ENCODE peak calls at places on chromosome 18, in ten cellular contexts. M, G, X, J, E, N, C, H, V and I are unnamed samples.

GRCh38 chr18:80247403-80247916 is at the start of gene PARD6G:
- DNase-seq in M (peak; percentile 38), G (peak; percentile 86), X (peak; percentile 59), J (peak; percentile 69), E (peak; percentile 96), N (peak; percentile 87), C (peak; percentile 65), H (peak; percentile 71), V (peak; percentile 12), I (peak; percentile 93)

GRCh38 chr18:36265035-36265434 is 32.5 kb upstream of the FHOD3 start:
- DNase-seq in M (no peak), G (no peak), X (peak; percentile 8), J (no peak), E (no peak), N (no peak), C (no peak), H (no peak), V (no peak), I (no peak)

GRCh38 chr18:76383636-76384035 is 111.4 kb downstream of the ZNF516 start:
- DNase-seq in M (no peak), G (no peak), X (no peak), J (no peak), E (no peak), N (no peak), C (no peak), H (no peak), V (no peak), I (no peak)

GRCh38 chr18:730692-731091 is 18.3 kb upstream of the ENOSF1 start:
- DNase-seq in M (no peak), G (no peak), X (no peak), J (no peak), E (no peak), N (no peak), C (no peak), H (no peak), V (no peak), I (no peak)

GRCh38 chr18:8948471-8949149 is 153.9 kb upstream of the NDUFV2 start:
- DNase-seq in M (peak; percentile 42), G (no peak), X (peak; percentile 88), J (peak; percentile 3), E (peak; percentile 74), N (no peak), C (peak; percentile 60), H (no peak), V (no peak), I (no peak)

GRCh38 chr18:48889115-48889941 is 61.4 kb downstream of the SMAD7 start:
- DNase-seq in M (no peak), G (peak; percentile 70), X (no peak), J (no peak), E (peak; percentile 48), N (peak; percentile 83), C (no peak), H (peak; percentile 25), V (no peak), I (peak; percentile 89)

GRCh38 chr18:12592597-12593127 is 65.2 kb downstream of the SPIRE1 start:
- DNase-seq in M (no peak), G (no peak), X (no peak), J (no peak), E (no peak), N (no peak), C (no peak), H (no peak), V (no peak), I (no peak)

GRCh38 chr18:8428951-8429350 is 180.3 kb upstream of the RAB12 start:
- DNase-seq in M (no peak), G (no peak), X (no peak), J (no peak), E (no peak), N (no peak), C (no peak), H (no peak), V (no peak), I (no peak)

GRCh38 chr18:48785091-48785614 is 165.6 kb downstream of the SMAD7 start:
- DNase-seq in M (no peak), G (peak; percentile 87), X (no peak), J (no peak), E (no peak), N (no peak), C (no peak), H (no peak), V (no peak), I (peak; percentile 82)

GRCh38 chr18:62324355-62324828 is 718 bp upstream of the TNFRSF11A start:
- DNase-seq in M (no peak), G (no peak), X (no peak), J (no peak), E (no peak), N (no peak), C (no peak), H (no peak), V (no peak), I (no peak)

GRCh38 chr18:39380186-39380714 is 1814.7 kb upstream of the CELF4 start:
- DNase-seq in M (no peak), G (no peak), X (no peak), J (no peak), E (no peak), N (no peak), C (no peak), H (no peak), V (no peak), I (no peak)

GRCh38 chr18:58730618-58731017 is 59.4 kb downstream of the MALT1 start:
- DNase-seq in M (no peak), G (no peak), X (no peak), J (no peak), E (no peak), N (no peak), C (no peak), H (no peak), V (no peak), I (no peak)

GRCh38 chr18:48541026-48541746 is 2.4 kb downstream of the CTIF start:
- DNase-seq in M (peak; percentile 9), G (peak; percentile 93), X (peak; percentile 77), J (peak; percentile 41), E (peak; percentile 84), N (peak; percentile 65), C (peak; percentile 82), H (no peak), V (no peak), I (peak; percentile 95)

GRCh38 chr18:61322265-61322873 is 10.9 kb upstream of the CDH20 start:
- DNase-seq in M (no peak), G (peak; percentile 78), X (peak; percentile 72), J (peak; percentile 76), E (peak; percentile 79), N (no peak), C (peak; percentile 66), H (peak; percentile 69), V (no peak), I (peak; percentile 84)

GRCh38 chr18:55406374-55407045 is 181.5 kb downstream of the TCF4 start:
- DNase-seq in M (no peak), G (no peak), X (no peak), J (no peak), E (no peak), N (no peak), C (no peak), H (no peak), V (peak; percentile 9), I (no peak)

GRCh38 chr18:74082476-74083070 is 65.1 kb downstream of the FBXO15 start:
- DNase-seq in M (no peak), G (peak; percentile 90), X (peak; percentile 10), J (peak; percentile 80), E (peak; percentile 89), N (no peak), C (peak; percentile 76), H (peak; percentile 47), V (no peak), I (no peak)

GRCh38 chr18:9130806-9131205 is 5.8 kb upstream of the ANKRD12 start:
- DNase-seq in M (no peak), G (no peak), X (peak; percentile 61), J (no peak), E (no peak), N (no peak), C (no peak), H (no peak), V (no peak), I (no peak)